ENCODE peak calls at places on chromosomes 13 and 19, in eight cellular contexts. N is spleen, O is heart left ventricle, M is colonic mucosa, S is upper lobe of right lung, H is transverse colon, T is psoas muscle, F is adrenal gland. I is an unnamed sample. For H3K4me1, the result is how much of the 10 kb centered on the place peaks cover.

GRCh38 chr13:113796948-113797676 is 38.1 kb downstream of the TMEM255B start:
- DNase-seq in N (peak), O (peak), M (no peak), S (peak), H (no peak), T (peak), F (no peak), I (no peak)

GRCh38 chr13:108322206-108322824 is 52.8 kb downstream of the TNFSF13B start:
- DNase-seq in N (no peak), O (no peak), M (no peak), S (no peak), H (no peak), T (no peak), F (no peak), I (no peak)

GRCh38 chr19:38900220-38900629 is 456 bp downstream of the NFKBIB start:
- DNase-seq in N (no peak), O (no peak), M (no peak), S (no peak), H (no peak), T (no peak), F (no peak), I (no peak)

GRCh38 chr13:100088648-100089601 is at the start of gene PCCA:
- DNase-seq in N (peak), O (peak), M (peak), S (peak), H (peak), T (peak), F (peak), I (peak)

GRCh38 chr13:77431449-77431848 is 104.1 kb upstream of the SCEL start:
- DNase-seq in N (no peak), O (no peak), M (no peak), S (no peak), H (no peak), T (no peak), F (no peak), I (no peak)

GRCh38 chr19:56091066-56091490 is 30.0 kb downstream of the ZNF787 start:
- DNase-seq in N (no peak), O (no peak), M (no peak), S (no peak), H (no peak), T (no peak), F (peak), I (no peak)

GRCh38 chr13:104315606-104316005 is 1249.4 kb upstream of the SLC10A2 start:
- DNase-seq in N (no peak), O (no peak), M (no peak), S (no peak), H (no peak), T (no peak), F (no peak), I (no peak)

GRCh38 chr13:47678201-47678963 is 322.7 kb downstream of the SUCLA2 start:
- DNase-seq in N (no peak), O (no peak), M (no peak), S (no peak), H (no peak), T (no peak), F (no peak), I (no peak)

GRCh38 chr19:12884926-12885748 is 1.9 kb downstream of the KLF1 start:
- DNase-seq in N (peak), O (peak), M (peak), S (peak), H (peak), T (peak), F (peak), I (peak)

GRCh38 chr13:94169783-94170513 is 309.5 kb downstream of the DCT start:
- DNase-seq in N (no peak), O (peak), M (no peak), S (no peak), H (no peak), T (peak), F (no peak), I (no peak)

GRCh38 chr19:3123956-3124355 is 11.9 kb upstream of the GNA15 start:
- DNase-seq in N (no peak), O (no peak), M (no peak), S (peak), H (no peak), T (peak), F (no peak), I (no peak)

DNA sequence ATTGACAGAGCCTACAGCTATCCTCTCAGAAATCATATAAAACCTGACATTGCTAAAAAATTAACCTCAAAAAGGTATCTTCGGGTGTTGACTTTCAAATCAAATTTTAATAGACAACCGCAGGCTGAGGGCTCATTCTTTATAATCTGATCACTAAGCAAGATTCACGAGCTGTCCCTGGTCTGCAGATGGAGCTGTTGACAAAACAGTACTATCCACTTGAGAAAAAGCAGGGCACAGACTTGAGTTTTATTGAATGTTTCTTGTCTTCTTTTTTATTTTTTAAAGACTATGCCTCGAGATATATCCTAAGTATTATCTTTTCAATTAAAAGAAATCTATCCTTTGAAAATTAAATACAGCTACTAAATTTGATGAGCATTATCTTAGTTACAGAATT is 540.5 kb downstream of the PCDH9 start:
- DNase-seq in N (no peak), O (no peak), M (no peak), S (no peak), H (no peak), T (no peak), F (no peak), I (peak)
- TF ChIP-seq CTCF in N (no peak), O (peak), M (no peak), S (no peak), H (no peak), T (no peak), F (no peak), I (no peak)

DNA sequence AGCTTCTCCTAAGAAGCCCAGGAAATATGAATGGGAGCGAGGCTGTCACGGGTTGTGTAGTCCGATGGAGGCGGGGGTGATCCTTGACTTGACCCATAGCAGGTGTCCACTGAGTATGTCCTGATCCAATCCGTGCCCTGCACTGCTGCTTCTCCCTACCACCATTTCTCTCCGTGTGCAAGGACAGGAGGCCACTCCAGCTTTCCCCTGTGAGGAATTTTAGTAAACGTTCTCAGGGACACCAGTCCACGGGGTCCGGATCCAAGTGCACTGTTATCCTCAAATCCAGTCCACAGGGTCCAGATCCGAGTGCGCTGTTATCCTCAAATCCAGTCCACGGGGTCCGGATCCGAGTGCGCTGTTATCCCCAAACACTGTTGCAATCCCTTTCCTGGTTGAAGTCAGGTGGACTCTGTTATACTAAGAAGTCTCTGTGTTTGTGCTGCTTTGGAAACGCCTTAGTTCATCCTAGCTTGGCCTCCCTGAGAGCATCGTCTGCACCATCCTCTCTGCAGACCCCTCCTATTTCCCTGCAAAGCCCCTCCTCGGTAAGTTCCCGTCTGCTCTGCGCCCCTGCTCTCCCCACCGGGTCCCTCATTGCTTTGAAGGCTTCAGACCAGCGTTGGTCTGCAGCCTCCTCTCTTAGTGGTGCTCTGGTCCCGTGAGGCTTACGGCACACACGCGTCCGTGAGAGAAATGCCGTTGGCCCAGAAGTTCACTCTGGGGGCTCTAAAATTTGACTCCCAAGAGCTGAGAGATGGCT is 303.5 kb downstream of the TEX29 start:
- DNase-seq in N (no peak), O (no peak), M (no peak), S (no peak), H (no peak), T (no peak), F (no peak), I (no peak)
- H3K4me1 ChIP-seq in N (under half), O (under half), M (under half), S (under half), H (under half), T (under half), F (under half), I (under half)

DNA sequence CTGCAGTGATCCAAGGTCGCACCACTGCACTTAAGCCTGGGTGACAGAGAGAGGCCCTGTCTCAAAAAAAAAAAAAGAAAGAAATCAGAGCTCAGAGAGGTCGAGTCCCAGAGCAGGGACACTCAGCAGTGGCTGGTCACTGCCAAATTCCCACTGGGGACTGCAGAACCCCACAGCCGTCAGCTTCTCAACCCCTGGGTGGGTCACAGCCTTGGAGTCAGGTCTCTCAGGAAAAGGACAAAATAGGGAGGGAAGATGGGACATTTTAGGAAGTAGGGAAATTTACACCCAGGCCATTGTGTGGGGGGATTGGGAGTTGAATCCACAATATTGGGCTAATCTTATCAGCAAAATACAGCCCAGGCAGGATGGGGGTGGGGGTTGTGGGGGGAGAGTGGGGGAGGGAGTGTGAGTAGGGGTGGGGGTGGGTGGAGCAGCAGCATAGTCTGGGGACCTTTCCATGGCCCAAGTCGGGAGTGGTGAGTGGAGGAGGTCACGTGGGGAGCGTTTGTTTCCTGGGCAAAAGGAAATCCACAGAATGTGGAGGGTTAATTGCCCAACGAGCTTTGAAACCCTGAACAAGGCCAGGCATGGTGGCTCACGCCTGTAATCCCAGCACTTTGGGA is 5.0 kb upstream of the CCDC194 start:
- DNase-seq in N (no peak), O (no peak), M (no peak), S (no peak), H (no peak), T (no peak), F (no peak), I (no peak)
- TF ChIP-seq CTCF in N (no peak), O (no peak), M (no peak), S (no peak), H (no peak), T (no peak), F (no peak), I (no peak)

DNA sequence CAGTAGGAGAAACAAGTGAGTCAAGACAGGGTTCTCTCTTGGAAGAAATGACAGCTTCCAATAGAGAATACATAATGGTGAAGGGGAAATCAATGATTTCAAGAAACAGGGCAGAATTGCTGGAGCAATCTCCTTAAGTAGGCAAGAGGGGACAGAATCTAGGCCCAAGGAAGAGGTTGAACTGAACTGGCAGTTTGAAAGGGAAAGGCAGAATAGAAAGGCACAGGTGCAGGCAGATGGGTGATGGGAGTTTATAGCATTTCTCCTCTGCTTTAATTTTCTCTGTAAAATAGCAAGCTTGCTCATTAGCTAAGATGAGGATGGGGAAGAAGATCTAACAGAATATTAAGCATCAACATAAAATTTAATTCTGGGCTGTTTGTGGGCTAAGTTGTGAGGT is 110.7 kb downstream of the TBC1D4 start:
- DNase-seq in N (no peak), O (no peak), M (no peak), S (no peak), H (no peak), T (no peak), F (no peak), I (no peak)
- H3K4me1 ChIP-seq in N (under half), O (half or more), M (under half), S (under half), H (under half), T (half or more), F (half or more), I (under half)

GRCh38 chr13:24308488-24309020 is 826 bp upstream of the C1QTNF9 start:
- DNase-seq in N (no peak), O (no peak), M (no peak), S (no peak), H (no peak), T (no peak), F (no peak), I (no peak)

GRCh38 chr13:24308068-24308445 is 1.3 kb upstream of the C1QTNF9 start:
- DNase-seq in N (no peak), O (no peak), M (no peak), S (no peak), H (no peak), T (no peak), F (no peak), I (no peak)

DNA sequence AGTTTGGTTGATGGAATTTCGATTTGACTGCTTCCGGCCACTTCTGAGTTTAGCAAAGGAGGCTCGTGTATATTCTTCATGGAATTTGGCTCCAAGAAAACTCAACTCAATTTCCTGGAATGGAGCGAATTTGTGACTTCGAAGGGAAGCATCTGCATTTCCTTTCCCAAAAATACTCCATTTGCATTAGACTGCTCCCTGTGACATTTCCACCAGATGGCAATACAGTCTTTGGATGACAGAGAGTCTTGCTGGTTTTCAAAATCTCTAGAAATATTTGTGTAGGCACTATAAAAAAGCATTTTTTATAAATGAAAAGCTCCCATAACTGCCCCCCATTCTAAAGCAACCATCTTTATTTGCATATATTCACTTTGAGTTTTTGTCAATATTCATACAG is 4.1 kb downstream of the C1QTNF9 start:
- DNase-seq in N (no peak), O (no peak), M (no peak), S (no peak), H (no peak), T (no peak), F (no peak), I (no peak)
- TF ChIP-seq CTCF in N (peak), O (peak), M (peak), S (peak), H (no peak), T (peak), F (peak), I (peak)

GRCh38 chr13:27274631-27275030 is 4.0 kb downstream of the RASL11A start:
- DNase-seq in N (no peak), O (no peak), M (no peak), S (no peak), H (no peak), T (no peak), F (no peak), I (no peak)
- H3K4me1 ChIP-seq in N (under half), O (under half), M (under half), S (under half), H (under half), T (under half), F (under half), I (under half)

GRCh38 chr19:46021531-46022041 is 1.3 kb downstream of the PGLYRP1 start:
- DNase-seq in N (no peak), O (no peak), M (peak), S (no peak), H (peak), T (no peak), F (no peak), I (no peak)
- TF ChIP-seq CTCF in N (no peak), O (no peak), M (no peak), S (no peak), H (no peak), T (no peak), F (no peak), I (no peak)

DNA sequence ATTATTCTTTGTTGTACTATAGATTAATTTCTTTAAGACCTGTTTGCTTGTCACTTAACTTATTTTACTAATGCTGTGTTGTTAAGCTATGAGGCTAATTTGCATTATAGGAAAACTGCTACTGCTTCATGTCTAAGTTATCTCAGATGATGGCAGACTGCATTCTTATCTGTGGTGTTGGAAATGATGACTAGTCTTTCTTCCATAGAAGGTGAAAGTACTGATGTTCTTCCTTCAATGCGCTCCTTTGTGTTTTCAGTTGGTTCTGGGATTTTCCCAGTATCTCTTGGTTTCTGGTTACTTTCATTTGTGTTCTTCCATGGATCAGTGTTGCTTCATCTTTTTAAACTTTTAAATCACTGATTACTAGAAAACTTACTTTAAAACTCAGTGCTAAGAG is 46.9 kb downstream of the TPP2 start:
- DNase-seq in N (no peak), O (no peak), M (no peak), S (no peak), H (no peak), T (no peak), F (no peak), I (no peak)
- H3K4me1 ChIP-seq in N (under half), O (under half), M (under half), S (under half), H (under half), T (under half), F (under half), I (under half)

GRCh38 chr13:80274643-80275042 is 66.3 kb downstream of the SPRY2 start:
- DNase-seq in N (no peak), O (no peak), M (no peak), S (no peak), H (no peak), T (no peak), F (no peak), I (no peak)

GRCh38 chr13:80273717-80274116 is 67.2 kb downstream of the SPRY2 start:
- DNase-seq in N (no peak), O (no peak), M (no peak), S (no peak), H (no peak), T (no peak), F (no peak), I (no peak)

GRCh38 chr13:80278706-80279105 is 62.2 kb downstream of the SPRY2 start:
- DNase-seq in N (no peak), O (no peak), M (no peak), S (no peak), H (no peak), T (no peak), F (no peak), I (no peak)

DNA sequence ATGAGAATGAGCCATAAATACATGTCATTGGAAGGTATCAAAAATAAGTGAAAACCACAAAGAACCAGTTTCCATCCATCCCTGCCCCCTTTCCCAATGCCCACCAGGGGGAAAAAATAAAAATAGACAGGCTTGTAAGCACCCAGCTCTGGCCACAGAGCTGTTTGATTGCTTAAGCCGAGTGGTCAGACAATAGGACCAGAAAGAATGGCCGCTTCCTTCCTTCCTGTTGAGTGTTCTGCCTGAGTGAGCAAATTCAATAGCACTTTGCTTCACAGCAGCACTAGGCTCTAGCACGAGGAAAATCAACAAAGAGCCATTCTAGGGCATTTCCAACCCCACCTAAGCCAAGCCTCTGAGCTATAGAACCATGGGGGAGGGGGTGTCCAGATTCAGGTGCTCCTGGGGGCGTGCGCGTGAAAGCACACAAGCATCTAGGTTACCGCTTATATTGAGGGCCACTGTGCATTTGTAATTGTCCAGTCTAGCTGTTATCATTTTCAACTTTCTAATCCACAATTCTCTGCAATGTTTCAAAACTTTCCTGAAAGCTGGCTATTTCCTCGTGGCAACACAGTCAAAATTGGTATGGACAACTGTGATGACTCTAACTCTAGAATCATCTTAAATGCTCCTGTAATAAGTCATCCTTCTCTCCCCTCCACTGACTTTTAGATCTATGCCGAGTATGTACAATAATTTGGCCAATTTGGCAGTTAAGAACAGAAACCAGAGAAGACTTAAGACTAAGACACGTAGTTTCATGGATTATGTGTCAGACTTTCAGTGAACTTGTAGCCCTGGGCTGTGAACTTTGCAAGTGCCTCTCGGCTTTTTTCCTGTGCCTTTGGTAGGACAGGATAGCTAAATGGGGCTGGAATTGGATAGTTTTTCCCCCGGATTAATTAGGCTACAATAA is 64.3 kb downstream of the SPRY2 start:
- DNase-seq in N (no peak), O (no peak), M (no peak), S (no peak), H (no peak), T (no peak), F (peak), I (no peak)
- TF ChIP-seq CTCF in N (peak), O (no peak), M (no peak), S (no peak), H (no peak), T (peak), F (no peak), I (no peak)

DNA sequence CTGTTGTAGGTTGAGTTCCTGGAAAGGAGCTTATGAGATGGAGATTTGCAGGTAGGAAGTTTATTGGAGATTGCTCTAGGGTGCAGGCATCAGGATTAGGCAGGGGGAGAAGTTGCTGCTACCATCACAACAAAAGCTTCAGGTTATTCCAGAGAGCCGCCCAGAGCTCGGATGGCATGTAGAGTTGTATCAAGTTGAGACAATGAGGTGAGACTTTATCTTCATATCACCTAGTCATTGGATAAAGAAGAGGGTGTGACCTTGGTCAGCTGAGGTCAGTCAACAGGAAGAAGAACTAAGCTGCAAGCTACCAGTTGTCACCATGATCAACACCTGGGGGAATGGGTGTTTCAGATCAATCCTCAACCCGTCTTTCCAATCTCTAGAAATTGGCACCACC is 342.0 kb downstream of the RFC3 start:
- DNase-seq in N (no peak), O (no peak), M (no peak), S (no peak), H (no peak), T (no peak), F (no peak), I (no peak)
- H3K4me1 ChIP-seq in N (under half), O (under half), M (under half), S (under half), H (under half), T (under half), F (under half), I (under half)

I was measured in testis.